ENCODE peak calls at places on chromosomes 6 and 20, in seven cellular contexts. Y is mesothelial cell of epicardium, R is Daoy, U is SW480, P is NCI-H2081, S is EL, A is activated T-cell treated with anti-CD3 and anti-CD28 coated beads for 1 hour. Q is an unnamed sample.

GRCh38 chr20:34190679-34191090 is 50.5 kb upstream of the ASIP start:
- DNase-seq in R (peak), S (peak), P (peak), A (peak), U (peak), Y (peak), Q (peak)

GRCh38 chr20:43711098-43711654 is 15.6 kb downstream of the GTSF1L start:
- DNase-seq in R (no peak), U (no peak), A (no peak), P (no peak), Y (no peak), S (no peak), Q (no peak)

GRCh38 chr6:15152720-15153119 is 93.1 kb upstream of the JARID2 start:
- DNase-seq in P (no peak), Y (no peak), U (no peak), R (no peak), A (no peak), S (no peak), Q (no peak)

GRCh38 chr20:10675456-10675848 is 1.7 kb upstream of the JAG1 start:
- DNase-seq in A (no peak), Y (no peak), S (no peak), U (no peak), P (no peak), R (no peak), Q (no peak)

GRCh38 chr6:137995371-137995770 is 111.8 kb downstream of the PERP start:
- DNase-seq in P (no peak), A (no peak), Y (no peak), S (peak), R (no peak), U (no peak), Q (no peak)

GRCh38 chr6:16080204-16080603 is 48.7 kb upstream of the MYLIP start:
- DNase-seq in U (no peak), A (no peak), S (no peak), R (no peak), Y (no peak), P (no peak), Q (no peak)

GRCh38 chr20:11267131-11267761 is 593.4 kb upstream of the JAG1 start:
- DNase-seq in S (peak), Y (no peak), R (peak), A (no peak), U (peak), P (no peak), Q (no peak)

GRCh38 chr6:32837651-32838113 is 857 bp downstream of the TAP2 start:
- DNase-seq in P (no peak), R (peak), U (peak), Y (no peak), A (no peak), S (peak), Q (no peak)

GRCh38 chr6:38266921-38267354 is 372.8 kb downstream of the BTBD9 start:
- DNase-seq in Y (no peak), U (no peak), P (no peak), R (no peak), A (no peak), S (no peak), Q (no peak)

GRCh38 chr20:59765599-59766177 is 161.3 kb downstream of the PHACTR3 start:
- DNase-seq in S (peak), U (peak), Y (no peak), P (no peak), A (no peak), R (no peak), Q (no peak)

GRCh38 chr6:80223743-80224212 is 117.3 kb downstream of the BCKDHB start:
- DNase-seq in U (no peak), S (peak), P (no peak), Y (no peak), R (peak), A (no peak), Q (no peak)

GRCh38 chr6:53066059-53066406 is 829 bp downstream of the FBXO9 start:
- DNase-seq in A (no peak), S (peak), U (peak), R (peak), P (peak), Y (no peak), Q (no peak)

GRCh38 chr20:4880051-4880450 is 121.3 kb downstream of the SLC23A2 start:
- DNase-seq in U (no peak), R (no peak), Y (no peak), S (no peak), A (no peak), P (no peak), Q (no peak)

GRCh38 chr6:170174124-170174770 is 116.6 kb downstream of the DLL1 start:
- DNase-seq in P (no peak), U (no peak), Y (peak), A (no peak), R (peak), S (no peak), Q (no peak)

GRCh38 chr6:357261-357790 is 34.2 kb upstream of the IRF4 start:
- DNase-seq in R (no peak), A (no peak), Y (no peak), P (no peak), S (no peak), U (no peak), Q (no peak)

GRCh38 chr6:56407883-56408282 is 160.5 kb upstream of the COL21A1 start:
- DNase-seq in R (no peak), P (no peak), Y (no peak), S (no peak), U (no peak), A (no peak), Q (no peak)

GRCh38 chr6:111830003-111830402 is 43.2 kb downstream of the FYN start:
- DNase-seq in U (no peak), Y (no peak), R (no peak), A (no peak), S (peak), P (no peak), Q (no peak)

GRCh38 chr6:72283571-72283970 is 338.3 kb upstream of the KCNQ5 start:
- DNase-seq in R (no peak), P (peak), U (no peak), A (no peak), S (no peak), Y (no peak), Q (no peak)

GRCh38 chr6:139124887-139125672 is 9.8 kb upstream of the HECA start:
- DNase-seq in S (peak), R (peak), P (peak), U (peak), Y (no peak), A (peak), Q (no peak)

GRCh38 chr6:11491998-11492397 is 45.6 kb upstream of the TMEM170B start:
- DNase-seq in U (no peak), Y (no peak), S (no peak), R (no peak), A (no peak), P (no peak), Q (no peak)

GRCh38 chr6:21138359-21139094 is 455.0 kb upstream of the SOX4 start:
- DNase-seq in S (no peak), Y (no peak), A (no peak), R (no peak), P (no peak), U (no peak), Q (no peak)

Q was measured in NCI-H2029 treated with DMSO at 0.1 percent for 48 hours.